ENCODE peak calls at places on chromosomes 12 and 14, in six cellular contexts. L is mesendoderm, U is fibroblast of lung, M is fibroblast of pulmonary artery, R is cardiac fibroblast, N is neuronal stem cell. V is an unnamed sample.

GRCh38 chr12:70186436-70186835 is 56.8 kb upstream of the CNOT2 start:
- DNase-seq in L (no peak), U (no peak), M (no peak), R (no peak), N (no peak), V (no peak)

GRCh38 chr12:53410951-53411350 is 12.7 kb upstream of the AMHR2 start:
- DNase-seq in L (no peak), U (no peak), M (no peak), R (no peak), N (no peak), V (no peak)

GRCh38 chr12:12181516-12181915 is 85.3 kb downstream of the LRP6 start:
- DNase-seq in L (no peak), U (peak; percentile 62), M (peak; percentile 44), R (peak; percentile 57), N (no peak), V (peak; percentile 47)

GRCh38 chr14:93114068-93114710 is 1.5 kb downstream of the ITPK1 start:
- DNase-seq in L (peak; percentile 27), U (no peak), M (no peak), R (no peak), N (peak; percentile 11), V (no peak)

GRCh38 chr14:20811994-20812393 is 9.3 kb upstream of the RNASE1 start:
- DNase-seq in L (no peak), U (no peak), M (no peak), R (no peak), N (no peak), V (no peak)

GRCh38 chr12:69475237-69475984 is 5.2 kb downstream of the FRS2 start:
- DNase-seq in L (no peak), U (peak; percentile 67), M (peak; percentile 82), R (peak; percentile 49), N (peak; percentile 76), V (peak; percentile 77)

GRCh38 chr14:61145903-61146411 is 135.2 kb downstream of the TMEM30B start:
- DNase-seq in L (peak; percentile 65), U (peak; percentile 80), M (peak; percentile 58), R (peak; percentile 69), N (no peak), V (peak; percentile 94)

GRCh38 chr14:20455355-20456300 is 602 bp downstream of the APEX1 start:
- DNase-seq in L (no peak), U (peak; percentile 89), M (peak; percentile 90), R (peak; percentile 90), N (no peak), V (peak; percentile 81)

GRCh38 chr12:46124848-46125619 is 134.7 kb upstream of the SCAF11 start:
- DNase-seq in L (peak; percentile 91), U (peak; percentile 90), M (peak; percentile 91), R (peak; percentile 92), N (peak; percentile 48), V (peak; percentile 87)

GRCh38 chr12:7498832-7499231 is 4.7 kb downstream of the CD163 start:
- DNase-seq in L (peak; percentile 35), U (peak; percentile 38), M (peak; percentile 37), R (peak; percentile 72), N (no peak), V (peak; percentile 97)

GRCh38 chr14:65239143-65239672 is 136.9 kb upstream of the MAX start:
- DNase-seq in L (peak; percentile 57), U (peak; percentile 67), M (peak; percentile 95), R (peak; percentile 92), N (no peak), V (peak; percentile 95)

GRCh38 chr14:104134061-104134965 is 4.1 kb upstream of the KIF26A start:
- DNase-seq in L (no peak), U (no peak), M (no peak), R (no peak), N (no peak), V (no peak)

GRCh38 chr14:52051861-52052260 is 17.0 kb downstream of the NID2 start:
- DNase-seq in L (no peak), U (peak; percentile 61), M (peak; percentile 60), R (peak; percentile 67), N (no peak), V (peak; percentile 86)

GRCh38 chr14:69606258-69606657 is 5.1 kb upstream of the SUSD6 start:
- DNase-seq in L (peak; percentile 41), U (no peak), M (no peak), R (no peak), N (peak; percentile 50), V (no peak)

GRCh38 chr14:97270308-97270707 is 473.1 kb downstream of the VRK1 start:
- DNase-seq in L (no peak), U (no peak), M (no peak), R (no peak), N (no peak), V (no peak)

GRCh38 chr14:59964251-59965007 is 44.5 kb downstream of the LRRC9 start:
- DNase-seq in L (peak; percentile 83), U (peak; percentile 61), M (peak; percentile 1), R (peak; percentile 7), N (no peak), V (no peak)

GRCh38 chr12:67456281-67456918 is 187.2 kb downstream of the CAND1 start:
- DNase-seq in L (no peak), U (peak; percentile 89), M (peak; percentile 84), R (peak; percentile 82), N (no peak), V (peak; percentile 93)

GRCh38 chr12:80456513-80456912 is 12.5 kb downstream of the PTPRQ start:
- DNase-seq in L (no peak), U (no peak), M (no peak), R (no peak), N (no peak), V (no peak)

GRCh38 chr14:34029921-34030334 is 79.1 kb upstream of the EGLN3 start:
- DNase-seq in L (peak; percentile 53), U (peak; percentile 82), M (peak; percentile 70), R (no peak), N (no peak), V (peak; percentile 54)

GRCh38 chr14:77099425-77100167 is 1.5 kb downstream of the CIPC start:
- DNase-seq in L (peak; percentile 50), U (peak; percentile 87), M (peak; percentile 73), R (peak; percentile 75), N (no peak), V (peak; percentile 77)

GRCh38 chr14:78798757-78799156 is 628.6 kb downstream of the NRXN3 start:
- DNase-seq in L (peak; percentile 8), U (no peak), M (no peak), R (no peak), N (no peak), V (no peak)

DNA sequence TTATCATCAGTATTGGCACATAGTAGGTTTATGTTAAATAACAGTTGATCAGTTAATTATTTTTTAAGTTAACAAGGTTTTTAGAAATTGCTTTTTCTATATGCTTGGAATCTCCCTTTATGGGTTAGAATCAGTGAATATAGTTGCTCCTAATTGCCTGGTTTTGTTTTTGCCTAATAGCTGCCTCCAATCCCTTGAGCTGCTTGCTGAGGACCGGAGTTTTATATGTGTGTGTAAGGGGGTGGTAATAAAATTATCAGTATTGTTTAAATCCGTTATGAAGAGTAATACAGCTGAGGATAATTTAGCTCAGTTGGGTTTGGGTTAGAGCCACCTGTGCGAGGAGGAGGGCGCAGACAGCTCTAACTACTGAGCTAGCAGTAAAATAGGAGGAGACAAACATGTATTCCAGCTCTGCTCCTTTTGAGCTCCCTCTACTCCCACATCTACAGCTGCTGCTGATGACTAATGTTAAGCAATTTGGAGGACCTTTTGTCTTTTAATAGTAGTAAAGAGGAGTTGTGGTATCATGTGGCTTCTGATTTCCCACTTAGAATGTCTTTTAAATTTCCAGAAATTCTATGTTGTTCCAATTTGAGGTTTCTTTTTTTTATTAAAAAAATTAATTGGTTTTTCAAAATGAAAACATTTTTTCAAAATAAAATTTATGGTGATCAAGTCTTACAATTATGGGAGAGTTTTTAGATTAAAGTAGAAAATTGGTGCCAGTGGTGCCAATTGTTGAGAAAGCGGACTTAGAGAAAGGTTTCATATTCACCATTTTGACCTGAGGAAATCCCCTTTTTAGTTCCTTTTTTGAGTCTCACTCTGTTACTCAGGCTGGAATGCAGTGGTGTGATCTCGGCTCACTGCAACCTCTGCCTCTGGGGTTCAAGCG is 61.6 kb downstream of the SPATS2 start:
- DNase-seq in L (peak; percentile 51), U (peak; percentile 70), M (peak; percentile 83), R (peak; percentile 79), N (no peak), V (peak; percentile 54)
- H3K4me3 ChIP-seq in L (no peak overlapping the region), U (no peak overlapping the region), M (no peak overlapping the region), R (no peak overlapping the region), N (no peak overlapping the region), V (no peak overlapping the region)

DNA sequence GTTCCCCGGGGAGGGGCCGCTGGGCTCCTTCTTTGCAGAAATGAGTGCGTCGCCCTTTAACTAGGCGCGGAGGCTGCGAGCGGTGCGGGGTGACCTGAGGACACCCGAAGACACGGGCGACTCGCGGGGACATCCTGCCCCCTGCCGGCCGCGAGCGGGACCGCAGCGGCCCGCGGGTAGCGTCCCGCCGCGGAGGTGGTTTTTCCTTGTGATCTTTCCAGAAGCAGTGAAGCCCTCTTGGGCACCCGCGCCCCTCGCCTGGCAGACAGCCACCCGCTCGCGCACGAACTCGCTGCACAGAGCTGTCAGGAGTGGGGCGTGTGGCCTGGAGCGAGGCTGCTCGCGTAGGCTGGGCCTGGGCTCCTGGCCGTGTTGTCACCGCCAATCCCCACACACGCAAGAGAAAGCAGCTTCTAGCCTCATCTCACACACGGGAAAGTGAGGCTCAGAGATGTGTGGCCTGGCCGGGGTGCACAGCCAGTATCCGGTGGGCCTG is 67.2 kb downstream of the DIO3 start:
- DNase-seq in L (peak; percentile 77), U (peak; percentile 68), M (peak; percentile 65), R (peak; percentile 65), N (peak; percentile 69), V (peak; percentile 56)
- H3K4me3 ChIP-seq in L (no peak overlapping the region), U (no peak overlapping the region), M (no peak overlapping the region), R (no peak overlapping the region), N (no peak overlapping the region), V (peak overlapping the region; percentile 56)

DNA sequence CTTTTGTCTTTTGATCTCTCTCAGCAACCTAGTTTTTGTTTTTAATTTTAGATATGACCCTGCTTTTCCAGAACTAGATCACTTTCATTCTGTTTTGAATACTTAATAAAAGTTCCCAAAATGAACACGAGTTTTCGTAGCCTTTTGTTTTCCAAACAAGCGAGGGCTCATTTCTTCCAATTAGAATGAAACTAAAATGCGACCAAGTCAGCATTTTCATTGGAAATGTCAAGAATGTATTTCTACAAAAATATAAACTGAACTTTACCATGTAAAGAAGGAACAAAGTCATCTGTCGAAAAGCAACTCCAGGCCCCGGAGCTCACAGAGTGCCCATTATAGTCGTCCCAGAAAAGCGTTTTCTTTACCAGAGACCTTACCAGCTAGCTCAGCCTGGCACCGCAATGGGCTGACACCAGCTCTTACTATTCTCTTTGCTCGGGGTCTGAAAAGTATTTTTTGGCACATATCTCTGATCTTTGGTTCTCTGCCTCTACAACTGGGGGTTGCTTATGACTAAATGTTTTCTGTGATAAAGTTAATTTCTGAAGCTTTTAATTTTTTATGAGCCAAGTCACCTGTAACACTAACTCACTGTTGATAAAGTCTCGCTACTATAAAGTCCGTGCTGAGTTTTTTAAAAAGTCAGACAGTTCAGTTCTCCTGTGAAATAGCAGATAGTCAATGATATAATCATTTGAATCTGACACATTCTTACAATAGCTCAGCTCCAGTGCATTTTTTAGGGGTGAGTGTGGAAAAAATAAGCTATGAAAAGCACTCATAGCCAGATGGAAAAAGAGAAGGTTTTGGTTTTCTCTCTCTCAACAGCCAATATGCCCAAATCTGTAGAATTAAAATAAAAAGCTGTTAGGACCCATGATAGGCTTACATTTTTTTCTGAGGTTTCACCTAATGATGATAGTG is 43.4 kb downstream of the SAMD4A start:
- DNase-seq in L (no peak), U (peak; percentile 34), M (peak; percentile 44), R (peak; percentile 67), N (no peak), V (peak; percentile 78)
- H3K4me3 ChIP-seq in L (no peak overlapping the region), U (peak overlapping the region; percentile 32), M (no peak overlapping the region), R (no peak overlapping the region), N (no peak overlapping the region), V (peak overlapping the region; percentile 28)

DNA sequence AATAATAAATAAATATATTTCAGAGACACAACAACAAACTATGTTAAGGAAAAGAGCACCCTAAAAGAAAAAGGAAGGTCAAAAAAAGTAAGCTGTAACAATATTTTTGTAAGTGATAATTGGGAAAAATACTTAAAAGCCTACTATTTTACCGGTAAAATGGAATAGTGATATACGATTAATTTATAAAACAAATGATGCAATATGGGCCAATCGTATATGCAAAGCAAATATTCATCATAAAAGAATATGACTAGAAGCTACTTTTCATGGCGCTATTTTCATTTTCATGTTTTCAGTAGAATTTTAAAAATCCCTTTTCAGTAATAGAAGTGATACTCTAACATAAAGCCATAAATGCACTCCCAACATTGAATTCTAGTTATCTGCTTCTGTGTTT is 131.0 kb upstream of the AMIGO2 start:
- DNase-seq in L (no peak), U (no peak), M (no peak), R (no peak), N (no peak), V (no peak)
- H3K4me3 ChIP-seq in L (no peak overlapping the region), U (no peak overlapping the region), M (no peak overlapping the region), R (no peak overlapping the region), N (no peak overlapping the region), V (no peak overlapping the region)

V was measured in AG10803.